ENCODE peak calls at places on chromosomes 7 and 10, in four cellular contexts. S is K562, M is HCT116, L is HepG2. Y is an unnamed sample.

GRCh38 chr10:133058267-133059092 is 29.2 kb upstream of the ADGRA1 start:
- DNase-seq in S (no peak), M (no peak), L (no peak), Y (no peak)

GRCh38 chr10:92124524-92125168 is 166.2 kb downstream of the CPEB3 start:
- DNase-seq in S (no peak), M (no peak), L (peak), Y (peak)

GRCh38 chr7:47337021-47337492 is 244.9 kb downstream of the TNS3 start:
- DNase-seq in S (no peak), M (no peak), L (no peak), Y (no peak)

GRCh38 chr7:71486856-71487628 is 355.1 kb downstream of the GALNT17 start:
- DNase-seq in S (no peak), M (no peak), L (no peak), Y (no peak)

GRCh38 chr7:101231644-101232043 is 6.0 kb downstream of the CLDN15 start:
- DNase-seq in S (no peak), M (no peak), L (peak), Y (no peak)

GRCh38 chr7:120793213-120793936 is 64.6 kb downstream of the TSPAN12 start:
- DNase-seq in S (no peak), M (no peak), L (no peak), Y (no peak)

GRCh38 chr7:72481934-72482333 is 69.8 kb upstream of the CALN1 start:
- DNase-seq in S (no peak), M (no peak), L (no peak), Y (no peak)

GRCh38 chr7:94305836-94306235 is 88.9 kb upstream of the COL1A2 start:
- DNase-seq in S (no peak), M (no peak), L (no peak), Y (no peak)

GRCh38 chr7:128203710-128204214 is 37.3 kb upstream of the LEP start:
- DNase-seq in S (no peak), M (no peak), L (no peak), Y (no peak)

GRCh38 chr7:55031075-55031474 is 12.3 kb downstream of the EGFR start:
- DNase-seq in S (no peak), M (no peak), L (peak), Y (no peak)

GRCh38 chr7:15977663-15978062 is 291.2 kb upstream of the MEOX2 start:
- DNase-seq in S (no peak), M (no peak), L (no peak), Y (no peak)

GRCh38 chr7:131057015-131057518 is 270.6 kb upstream of the MKLN1 start:
- DNase-seq in S (no peak), M (no peak), L (peak), Y (no peak)

GRCh38 chr10:132526676-132527075 is 10.9 kb upstream of the INPP5A start:
- DNase-seq in S (no peak), M (no peak), L (no peak), Y (no peak)

GRCh38 chr7:76294344-76295024 is 8.0 kb upstream of the HSPB1 start:
- DNase-seq in S (peak), M (peak), L (peak), Y (peak)

GRCh38 chr7:117014673-117015133 is 61.4 kb downstream of the ST7 start:
- DNase-seq in S (peak), M (no peak), L (no peak), Y (no peak)

GRCh38 chr7:7136423-7136822 is 45.9 kb upstream of the C1GALT1 start:
- DNase-seq in S (no peak), M (no peak), L (no peak), Y (no peak)

GRCh38 chr10:43105119-43105792 is 28.4 kb downstream of the RET start:
- DNase-seq in S (peak), M (peak), L (peak), Y (peak)

GRCh38 chr7:139876622-139877283 is 47.7 kb downstream of the TBXAS1 start:
- DNase-seq in S (no peak), M (no peak), L (no peak), Y (no peak)

GRCh38 chr10:77989081-77989724 is 40.1 kb downstream of the POLR3A start:
- DNase-seq in S (no peak), M (no peak), L (peak), Y (no peak)

GRCh38 chr10:17805921-17806577 is 3.1 kb upstream of the MRC1 start:
- DNase-seq in S (no peak), M (peak), L (no peak), Y (peak)

GRCh38 chr7:47478017-47478344 is 103.9 kb downstream of the TNS3 start:
- DNase-seq in S (no peak), M (no peak), L (no peak), Y (no peak)

GRCh38 chr7:66110861-66111260 is 3.8 kb upstream of the CRCP start:
- DNase-seq in S (no peak), M (peak), L (peak), Y (no peak)

GRCh38 chr10:48449501-48450232 is 143.2 kb downstream of the MAPK8 start:
- DNase-seq in S (no peak), M (no peak), L (no peak), Y (no peak)

GRCh38 chr7:1412322-1413261 is 46.7 kb downstream of the MICALL2 start:
- DNase-seq in S (peak), M (peak), L (peak), Y (peak)

GRCh38 chr7:50185188-50185587 is 92.1 kb upstream of the ZPBP start:
- DNase-seq in S (no peak), M (no peak), L (no peak), Y (no peak)

GRCh38 chr10:114868801-114869200 is 47.2 kb downstream of the FHIP2A start:
- DNase-seq in S (no peak), M (no peak), L (no peak), Y (no peak)

GRCh38 chr10:132106431-132106830 is 40.7 kb downstream of the JAKMIP3 start:
- DNase-seq in S (no peak), M (no peak), L (no peak), Y (no peak)

DNA sequence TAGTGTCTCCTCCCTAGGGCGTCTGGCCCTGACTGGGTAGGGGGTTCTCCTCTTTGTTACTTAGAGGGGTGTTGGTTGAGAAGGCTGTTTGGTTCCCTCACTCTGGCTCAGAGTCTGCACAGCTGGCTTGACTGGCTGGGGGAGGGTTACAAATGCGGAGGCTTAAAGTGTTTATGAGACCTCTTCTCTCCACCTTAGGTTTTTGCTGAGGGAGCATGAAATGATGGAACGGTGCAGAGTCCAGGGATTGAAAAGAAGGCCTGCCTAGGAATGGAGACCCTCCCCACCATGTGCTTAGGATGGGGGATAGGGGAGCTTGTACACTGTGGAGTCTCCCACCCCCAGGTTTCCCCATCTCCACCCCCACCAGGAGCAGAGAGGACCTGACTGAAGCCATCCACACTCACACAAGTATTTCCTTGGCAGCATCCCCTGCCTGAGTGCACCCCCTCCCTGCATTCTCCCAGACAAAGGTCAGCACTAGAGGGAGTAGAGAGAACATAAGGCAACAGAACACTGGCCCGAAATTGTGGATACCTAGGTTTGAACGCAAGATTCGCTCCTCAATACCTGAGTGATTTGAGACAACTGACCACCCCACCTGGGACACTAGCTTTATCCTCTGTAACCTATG is 1.7 kb upstream of the LDB1 start:
- DNase-seq in S (no peak), M (no peak), L (no peak), Y (peak)
- TF ChIP-seq JUND in S (no peak), M (no peak), L (no peak), Y (no peak)

GRCh38 chr10:11796439-11796838 is 26.7 kb upstream of the PROSER2 start:
- DNase-seq in S (no peak), M (no peak), L (no peak), Y (no peak)

GRCh38 chr10:11795101-11795920 is 27.8 kb upstream of the PROSER2 start:
- DNase-seq in S (no peak), M (no peak), L (no peak), Y (peak)

GRCh38 chr10:11798862-11799735 is 24.1 kb upstream of the PROSER2 start:
- DNase-seq in S (no peak), M (no peak), L (no peak), Y (no peak)

GRCh38 chr10:11797847-11798633 is 25.1 kb upstream of the PROSER2 start:
- DNase-seq in S (no peak), M (no peak), L (peak), Y (no peak)

DNA sequence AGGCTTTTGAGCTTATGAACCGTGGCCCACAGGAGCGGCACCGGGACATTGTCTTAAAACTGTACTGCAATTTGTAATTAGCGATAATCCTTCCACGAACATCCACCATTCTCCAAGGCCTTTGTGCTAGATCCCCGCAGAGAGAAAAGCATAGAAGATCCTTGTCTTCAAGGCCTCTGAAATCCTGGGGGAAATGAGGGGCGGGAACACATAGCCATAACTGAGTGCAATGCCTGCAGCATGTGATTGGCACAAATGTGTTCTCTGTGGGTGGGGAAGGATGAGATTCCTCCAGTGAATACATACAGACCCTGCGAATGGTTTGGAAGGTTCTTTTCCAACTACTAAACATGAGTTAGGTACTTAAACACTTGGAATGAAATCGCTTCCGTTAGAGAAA is 25.9 kb upstream of the PROSER2 start:
- DNase-seq in S (no peak), M (no peak), L (no peak), Y (no peak)
- TF ChIP-seq JUND in S (no peak), M (no peak), L (no peak), Y (no peak)

GRCh38 chr7:30436046-30436445 is 42.5 kb downstream of the NOD1 start:
- DNase-seq in S (no peak), M (no peak), L (no peak), Y (no peak)

GRCh38 chr7:30434140-30434799 is 44.3 kb downstream of the NOD1 start:
- DNase-seq in S (no peak), M (no peak), L (no peak), Y (no peak)

GRCh38 chr7:30436518-30436917 is 42.1 kb downstream of the NOD1 start:
- DNase-seq in S (no peak), M (no peak), L (no peak), Y (no peak)

GRCh38 chr7:30433506-30433905 is 45.1 kb downstream of the NOD1 start:
- DNase-seq in S (no peak), M (no peak), L (no peak), Y (no peak)

DNA sequence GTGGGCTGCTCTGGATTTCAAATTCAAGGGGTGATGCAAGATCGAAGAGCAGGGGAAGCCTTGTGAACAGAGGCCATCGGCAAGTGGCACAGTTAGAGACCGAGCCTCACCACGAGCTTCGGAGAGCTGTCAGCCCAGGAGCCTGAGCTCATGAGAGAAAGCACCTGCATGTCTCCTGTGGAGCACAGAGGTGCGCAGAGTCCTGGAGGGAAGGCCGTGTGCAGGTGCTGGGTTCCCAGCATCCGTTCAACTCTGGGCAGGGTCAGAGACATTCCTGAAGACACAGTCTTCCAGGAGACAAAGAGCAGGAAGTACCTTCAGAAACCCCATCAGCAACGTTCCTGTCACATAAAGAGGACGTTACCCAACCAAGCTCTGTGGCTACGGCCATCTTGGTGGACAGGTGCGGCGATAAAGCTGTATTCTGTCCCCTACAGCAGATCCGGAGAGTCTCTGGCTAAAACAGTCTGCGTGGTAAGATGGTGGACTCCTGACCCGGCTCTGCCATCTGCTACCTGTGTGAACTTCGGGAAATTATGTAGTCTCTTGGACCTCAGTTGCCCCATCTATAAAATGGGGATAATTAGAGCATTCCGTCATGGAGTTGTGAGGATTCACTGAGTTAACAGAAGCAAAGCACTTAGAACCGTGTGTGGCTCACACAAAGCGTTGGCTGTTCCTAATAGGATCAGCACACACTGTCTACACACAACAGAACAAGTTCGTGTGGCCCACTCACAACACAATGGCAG is 40.6 kb downstream of the NOD1 start:
- DNase-seq in S (no peak), M (no peak), L (no peak), Y (no peak)
- TF ChIP-seq JUND in S (no peak), M (no peak), L (no peak), Y (no peak)

GRCh38 chr7:129831424-129832058 is 121.2 kb downstream of the UBE2H start:
- DNase-seq in S (no peak), M (peak), L (peak), Y (no peak)
- TF ChIP-seq JUND in S (peak), M (no peak), L (no peak), Y (no peak)

GRCh38 chr7:102918865-102919264 is 6.1 kb downstream of the LRRC17 start:
- DNase-seq in S (no peak), M (no peak), L (no peak), Y (no peak)
- TF ChIP-seq JUND in S (no peak), M (no peak), L (no peak), Y (no peak)

DNA sequence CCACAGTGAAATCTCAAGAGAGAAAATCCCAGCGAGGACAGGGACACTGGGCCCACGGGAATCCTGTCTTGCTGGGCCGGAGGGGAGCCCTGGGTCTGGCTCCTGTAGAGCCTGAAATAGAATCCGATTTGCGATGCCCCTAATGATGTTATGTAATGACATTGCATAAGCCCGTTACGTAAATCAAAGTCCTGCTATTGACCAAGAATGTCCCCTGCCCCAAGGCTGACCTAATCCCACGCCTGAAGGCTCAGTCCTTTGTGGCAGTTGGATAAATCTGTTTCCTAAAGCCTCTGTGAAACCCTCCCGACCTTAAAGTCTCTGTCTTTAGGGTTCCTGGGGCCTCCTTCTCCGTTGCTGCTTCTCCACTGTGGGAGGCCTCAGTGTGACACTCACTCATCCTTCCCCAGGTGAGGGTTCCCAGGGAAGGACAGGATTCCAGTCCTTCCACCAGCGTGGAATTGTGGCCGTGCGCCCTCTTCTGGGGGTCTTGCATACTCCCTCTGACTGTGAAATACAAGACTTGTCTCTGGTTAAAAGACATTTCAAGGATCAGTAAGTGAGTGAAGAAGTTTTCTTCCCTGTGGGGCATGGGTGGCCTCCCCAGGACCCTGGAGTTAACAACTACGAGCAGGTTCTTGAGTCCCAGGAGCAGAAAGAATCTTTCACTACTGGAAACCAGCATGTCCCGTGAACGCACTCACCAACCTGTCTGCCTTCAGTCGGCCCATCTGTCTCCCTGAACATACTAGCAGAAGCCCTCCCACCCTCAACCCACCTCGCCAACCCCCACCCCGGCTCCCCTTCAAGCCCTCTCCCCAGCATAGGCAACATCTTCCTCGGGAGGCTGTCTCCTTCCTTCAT is 19.8 kb downstream of the ZNF467 start:
- DNase-seq in S (peak), M (peak), L (peak), Y (peak)
- TF ChIP-seq JUND in S (no peak), M (no peak), L (no peak), Y (no peak)

DNA sequence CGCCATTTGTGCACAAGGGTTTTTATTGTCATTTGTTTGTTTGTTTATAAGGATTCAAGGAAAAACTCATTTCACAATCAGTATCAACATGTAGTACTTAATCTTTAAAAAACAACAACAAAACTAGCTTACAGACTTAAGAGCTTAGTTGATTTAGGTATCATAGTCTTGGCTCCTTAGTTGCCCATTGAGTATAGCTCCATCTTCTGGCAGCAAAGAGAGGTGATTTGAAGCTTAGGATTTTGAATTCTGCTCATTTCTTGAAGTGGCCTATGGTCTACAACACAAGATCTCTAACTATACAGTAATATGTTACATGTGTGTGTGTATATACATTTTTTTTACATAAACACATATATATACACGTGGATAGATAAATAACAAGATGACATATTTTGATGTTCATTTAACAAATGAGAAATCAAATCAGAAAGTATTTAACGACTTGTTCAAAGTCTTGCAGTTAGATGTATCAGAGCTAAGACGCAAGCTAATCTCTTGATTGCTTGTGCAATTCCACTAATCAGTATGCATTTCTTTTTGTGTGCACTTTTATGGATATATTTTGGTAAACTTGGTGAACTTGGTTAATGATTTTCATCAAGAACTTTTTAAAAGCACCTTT is 307.3 kb downstream of the CAMK1D start:
- DNase-seq in S (peak), M (peak), L (peak), Y (peak)
- TF ChIP-seq JUND in S (no peak), M (no peak), L (no peak), Y (no peak)

GRCh38 chr7:25812086-25812855 is 339.7 kb upstream of the NFE2L3 start:
- DNase-seq in S (no peak), M (no peak), L (no peak), Y (no peak)
- TF ChIP-seq JUND in S (no peak), M (no peak), L (no peak), Y (no peak)